ENCODE peak calls at places on chromosomes 7 and 10, in six cellular contexts. D, F, O, B, V and N are unnamed samples.
A peak's percentile ranks its signal among the peaks of the same experiment; 100 is the strongest.

GRCh38 chr7:6654113-6654841 is 17.2 kb downstream of the ZNF316 start:
- DNase-seq in D (no peak), F (no peak), O (no peak), B (no peak), V (no peak), N (no peak)

GRCh38 chr7:102985176-102985783 is 72.5 kb downstream of the LRRC17 start:
- DNase-seq in D (no peak), F (no peak), O (no peak), B (no peak), V (peak; percentile 59), N (no peak)

GRCh38 chr7:122430710-122431109 is 126.2 kb upstream of the FEZF1 start:
- DNase-seq in D (no peak), F (no peak), O (no peak), B (no peak), V (no peak), N (no peak)

GRCh38 chr7:105890290-105890997 is 14.0 kb upstream of the ATXN7L1 start:
- DNase-seq in D (peak; percentile 20), F (no peak), O (no peak), B (no peak), V (peak; percentile 16), N (no peak)

GRCh38 chr7:20839196-20839735 is 52.6 kb upstream of the SP8 start:
- DNase-seq in D (no peak), F (no peak), O (no peak), B (no peak), V (no peak), N (no peak)

GRCh38 chr10:7836571-7836970 is 18.3 kb downstream of the TAF3 start:
- DNase-seq in D (no peak), F (no peak), O (no peak), B (no peak), V (no peak), N (no peak)

GRCh38 chr10:117318909-117319308 is 56.3 kb downstream of the PDZD8 start:
- DNase-seq in D (no peak), F (no peak), O (no peak), B (no peak), V (no peak), N (no peak)

GRCh38 chr10:119749455-119749854 is 23.6 kb downstream of the INPP5F start:
- DNase-seq in D (no peak), F (no peak), O (no peak), B (no peak), V (no peak), N (no peak)

GRCh38 chr7:158803226-158803944 is 25.9 kb downstream of the ESYT2 start:
- DNase-seq in D (no peak), F (no peak), O (no peak), B (no peak), V (no peak), N (no peak)

GRCh38 chr7:81753392-81753791 is 16.5 kb downstream of the HGF start:
- DNase-seq in D (no peak), F (no peak), O (no peak), B (no peak), V (no peak), N (no peak)

GRCh38 chr7:31327071-31327470 is 13.5 kb downstream of the NEUROD6 start:
- DNase-seq in D (no peak), F (no peak), O (no peak), B (no peak), V (peak; percentile 1), N (no peak)

GRCh38 chr10:133445751-133446708 is 7.7 kb upstream of the SCART1 start:
- DNase-seq in D (no peak), F (no peak), O (no peak), B (no peak), V (no peak), N (no peak)

GRCh38 chr7:80213814-80214213 is 79.2 kb downstream of the GNAI1 start:
- DNase-seq in D (no peak), F (no peak), O (no peak), B (no peak), V (no peak), N (no peak)

GRCh38 chr10:80462986-80463741 is 9.1 kb downstream of the TSPAN14 start:
- DNase-seq in D (no peak), F (no peak), O (no peak), B (no peak), V (no peak), N (no peak)

GRCh38 chr10:31426425-31426824 is 107.4 kb downstream of the ZEB1 start:
- DNase-seq in D (no peak), F (no peak), O (peak; percentile 65), B (no peak), V (peak; percentile 80), N (peak; percentile 90)